ENCODE peak calls at places on chromosomes 5 and 9, in nine cellular contexts. O is RWPE1, W is left ventricle myocardium inferior, S is GM12864, V is sigmoid colon, E is choroid plexus epithelial cell, D is PC-9, F is cardiac fibroblast, N is AG04449. Y is an unnamed sample.

GRCh38 chr9:4102078-4102477 is 197.8 kb downstream of the GLIS3 start:
- DNase-seq in O (no peak), W (no peak), S (no peak), V (no peak), E (peak; percentile 40), D (no peak), F (peak; percentile 26), N (no peak), Y (no peak)

GRCh38 chr9:137311171-137311970 is 9.3 kb upstream of the NRARP start:
- DNase-seq in O (peak; percentile 99), W (peak; percentile 13), S (no peak), V (no peak), E (no peak), D (peak; percentile 99), F (no peak), N (no peak), Y (no peak)

GRCh38 chr9:28762167-28762566 is 1188.9 kb upstream of the C9orf72 start:
- DNase-seq in O (no peak), W (no peak), S (no peak), V (no peak), E (no peak), D (no peak), F (no peak), N (no peak), Y (no peak)

GRCh38 chr5:164498393-164498792 is 993.0 kb downstream of the MAT2B start:
- DNase-seq in O (no peak), W (no peak), S (no peak), V (no peak), E (no peak), D (no peak), F (no peak), N (no peak), Y (no peak)

GRCh38 chr5:38466444-38467189 is 89.8 kb downstream of the LIFR start:
- DNase-seq in O (peak; percentile 71), W (peak; percentile 79), S (no peak), V (peak; percentile 88), E (peak; percentile 99), D (no peak), F (peak; percentile 96), N (no peak), Y (no peak)

GRCh38 chr5:43191740-43192557 is at the start of gene NIM1K:
- DNase-seq in O (no peak), W (peak; percentile 68), S (no peak), V (peak; percentile 87), E (peak; percentile 31), D (peak; percentile 55), F (peak; percentile 53), N (no peak), Y (no peak)

GRCh38 chr5:75044406-75044805 is 8.0 kb downstream of the GCNT4 start:
- DNase-seq in O (no peak), W (no peak), S (no peak), V (no peak), E (no peak), D (no peak), F (no peak), N (no peak), Y (no peak)

GRCh38 chr9:99169982-99170761 is 51.6 kb downstream of the ALG2 start:
- DNase-seq in O (no peak), W (no peak), S (no peak), V (no peak), E (no peak), D (no peak), F (no peak), N (no peak), Y (no peak)

GRCh38 chr5:2761921-2762488 is 10.5 kb upstream of the IRX2 start:
- DNase-seq in O (no peak), W (no peak), S (no peak), V (no peak), E (no peak), D (no peak), F (no peak), N (no peak), Y (no peak)

GRCh38 chr9:19161257-19162025 is 34.1 kb upstream of the PLIN2 start:
- DNase-seq in O (peak; percentile 79), W (no peak), S (peak; percentile 21), V (peak; percentile 89), E (peak; percentile 99), D (peak; percentile 41), F (peak; percentile 97), N (peak; percentile 96), Y (peak; percentile 70)

GRCh38 chr5:116274251-116274650 is 189.4 kb downstream of the COMMD10 start:
- DNase-seq in O (no peak), W (no peak), S (no peak), V (no peak), E (no peak), D (no peak), F (no peak), N (no peak), Y (no peak)

DNA sequence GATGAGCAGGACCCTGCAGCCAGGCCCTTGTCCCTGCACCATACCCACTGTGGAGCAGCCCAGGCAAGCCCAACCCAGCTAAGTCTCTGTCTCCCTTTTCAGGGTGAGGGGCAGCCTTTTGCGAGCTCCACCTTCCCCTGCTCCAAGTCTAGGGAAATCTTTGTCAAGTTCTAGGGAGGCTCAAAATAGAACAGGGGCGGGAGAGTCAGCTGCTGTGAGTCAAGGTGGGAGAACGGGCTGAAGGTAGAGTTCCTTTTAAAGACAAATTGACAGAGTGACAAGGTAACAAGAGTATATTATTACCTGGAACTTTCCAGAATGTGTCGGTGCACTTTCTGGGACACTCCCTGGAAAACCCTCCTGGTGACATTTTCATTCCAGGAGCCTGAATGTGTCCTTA is 64.7 kb downstream of the KCNT1 start:
- DNase-seq in O (no peak), W (no peak), S (no peak), V (no peak), E (no peak), D (no peak), F (no peak), N (no peak), Y (no peak)
- TF ChIP-seq CTCF in O (no peak), W (no peak), S (no peak), V (no peak), E (no peak), D (no peak), F (no peak), N (no peak), Y (no peak)

GRCh38 chr9:127814619-127815511 is 12.2 kb downstream of the FPGS start:
- DNase-seq in O (no peak), W (no peak), S (no peak), V (no peak), E (no peak), D (no peak), F (no peak), N (no peak), Y (no peak)
- TF ChIP-seq CTCF in O (no peak), W (no peak), S (no peak), V (no peak), E (no peak), D (no peak), F (no peak), N (no peak), Y (no peak)

DNA sequence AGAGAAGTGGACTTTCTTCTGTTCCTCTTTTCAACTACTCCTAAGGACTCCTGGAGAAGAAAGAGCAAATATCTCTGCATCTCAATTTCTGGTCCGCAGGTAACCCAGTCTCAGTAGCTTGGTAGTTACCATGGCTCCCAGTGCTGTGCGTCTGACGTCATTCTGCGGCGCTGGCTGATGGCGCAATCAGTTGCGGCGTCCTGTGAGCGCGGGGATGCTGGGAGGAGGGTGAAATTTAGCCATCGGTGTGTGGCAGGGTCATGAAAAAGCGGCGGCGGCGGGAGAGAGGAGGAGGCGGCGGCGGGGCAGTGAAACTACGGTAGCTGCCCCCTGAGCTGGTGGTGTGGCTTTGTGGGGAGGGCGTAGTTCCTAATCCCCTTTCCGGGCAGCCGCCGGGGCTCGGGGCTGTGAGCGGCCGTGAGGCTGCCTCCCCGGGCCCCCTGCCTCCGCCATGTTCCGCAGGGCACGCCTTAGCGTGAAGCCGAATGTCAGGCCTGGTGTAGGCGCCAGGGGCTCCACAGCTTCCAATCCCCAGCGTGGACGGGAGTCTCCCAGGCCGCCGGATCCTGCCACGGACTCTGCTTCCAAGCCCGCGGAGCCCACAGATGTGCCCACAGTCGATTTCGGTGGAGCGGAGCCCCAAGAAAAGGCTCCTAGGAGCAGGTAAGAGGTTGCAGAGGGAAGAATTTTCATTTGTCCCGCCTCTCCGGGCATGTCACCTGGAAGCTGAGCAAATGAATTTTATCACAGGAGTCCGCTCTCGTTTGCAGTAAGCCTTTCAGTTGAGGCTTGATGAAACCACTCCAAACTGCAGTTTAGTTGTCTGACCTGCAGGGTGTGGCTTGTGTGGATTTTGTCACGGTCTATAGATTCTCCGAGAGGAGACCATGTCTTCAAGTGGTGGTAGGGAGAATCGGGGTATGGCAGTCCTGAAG is at the start of gene BDP1:
- DNase-seq in O (peak; percentile 96), W (peak; percentile 98), S (peak; percentile 76), V (peak; percentile 97), E (peak; percentile 95), D (peak; percentile 93), F (peak; percentile 94), N (peak; percentile 42), Y (peak; percentile 73)
- TF ChIP-seq CTCF in O (peak; percentile 40), W (peak; percentile 40), S (peak; percentile 55), V (peak; percentile 15), E (peak; percentile 53), D (peak; percentile 45), F (peak; percentile 42), N (peak; percentile 24), Y (peak; percentile 15)

GRCh38 chr5:81305783-81306182 is 4.4 kb downstream of the ZCCHC9 start:
- DNase-seq in O (no peak), W (no peak), S (no peak), V (no peak), E (no peak), D (no peak), F (no peak), N (no peak), Y (no peak)

GRCh38 chr5:81297531-81297930 is 3.9 kb upstream of the ZCCHC9 start:
- DNase-seq in O (no peak), W (no peak), S (no peak), V (no peak), E (no peak), D (no peak), F (no peak), N (no peak), Y (no peak)

GRCh38 chr5:81303563-81303962 is 2.2 kb downstream of the ZCCHC9 start:
- DNase-seq in O (peak; percentile 52), W (no peak), S (no peak), V (no peak), E (peak; percentile 88), D (no peak), F (peak; percentile 25), N (no peak), Y (peak; percentile 37)

GRCh38 chr5:81302596-81302995 is 1.2 kb downstream of the ZCCHC9 start:
- DNase-seq in O (no peak), W (no peak), S (no peak), V (no peak), E (no peak), D (no peak), F (no peak), N (no peak), Y (no peak)

DNA sequence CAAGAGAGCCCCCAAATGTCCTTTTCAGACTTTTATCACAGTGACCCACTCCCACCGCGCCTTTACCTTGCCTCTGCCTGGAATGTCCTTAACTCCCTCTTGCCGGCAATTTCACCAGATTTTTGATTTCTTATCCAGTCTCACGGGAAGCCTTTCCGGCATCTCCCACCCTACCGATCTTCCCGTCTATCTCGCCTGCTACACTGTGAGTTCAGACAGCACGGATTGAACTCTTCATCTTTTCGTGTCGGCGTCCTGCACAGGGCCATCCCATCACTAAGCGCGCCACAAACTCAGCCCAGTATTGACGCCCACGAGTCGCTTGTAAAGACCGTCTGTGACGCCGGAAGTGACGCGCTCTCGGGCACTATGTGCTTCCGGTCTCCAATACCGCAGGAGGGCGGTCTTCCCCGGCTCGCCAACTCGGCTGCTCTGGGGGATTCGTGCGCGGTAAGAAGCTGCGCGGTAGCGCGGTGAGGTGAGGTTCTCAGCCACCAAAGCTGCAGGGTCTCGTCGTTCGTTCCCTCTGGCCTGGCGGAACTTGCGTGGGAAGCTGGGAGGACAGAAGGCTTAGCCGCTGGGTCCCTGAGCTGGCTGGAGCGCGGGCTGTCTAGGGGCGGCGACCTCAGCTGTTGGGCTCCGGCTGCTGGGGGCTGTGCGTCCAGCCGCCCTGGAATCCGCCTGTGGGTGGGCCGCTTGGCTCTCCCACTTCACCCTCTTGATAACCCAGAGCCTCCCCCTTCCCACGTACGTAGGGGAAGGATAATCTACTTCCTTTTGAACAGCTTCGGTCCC is at the start of gene ZCCHC9:
- DNase-seq in O (peak; percentile 91), W (peak; percentile 93), S (peak; percentile 82), V (peak; percentile 97), E (peak; percentile 97), D (peak; percentile 83), F (peak; percentile 96), N (peak; percentile 76), Y (peak; percentile 80)
- TF ChIP-seq CTCF in O (no peak), W (peak; percentile 49), S (no peak), V (no peak), E (peak; percentile 47), D (no peak), F (peak; percentile 28), N (peak; percentile 22), Y (peak; percentile 26)

Y was measured in AG09319.